ENCODE peak calls at places on chromosome X, in four cellular contexts. K is foreskin fibroblast, I is HFF-Myc, S is BE2C. X is an unnamed sample.

GRCh38 chrX:123121241-123121640 is 62.8 kb upstream of the GRIA3 start:
- DNase-seq in I (no peak), K (peak), S (no peak), X (no peak)

GRCh38 chrX:126820700-126821420 is 1.3 kb downstream of the PRR32 start:
- DNase-seq in I (no peak), S (no peak), K (no peak), X (no peak)

GRCh38 chrX:16743604-16744325 is 24.4 kb downstream of the SYAP1 start:
- DNase-seq in K (peak), I (peak), S (no peak), X (peak)

GRCh38 chrX:148290041-148290440 is 210.4 kb upstream of the AFF2 start:
- DNase-seq in S (no peak), K (no peak), I (no peak), X (no peak)

GRCh38 chrX:39577976-39578962 is 519.5 kb downstream of the BCOR start:
- DNase-seq in I (no peak), K (no peak), S (no peak), X (no peak)

GRCh38 chrX:40418413-40419195 is 162.2 kb upstream of the ATP6AP2 start:
- DNase-seq in I (no peak), K (no peak), S (no peak), X (no peak)

GRCh38 chrX:1153940-1154339 is 58.5 kb downstream of the CRLF2 start:
- DNase-seq in K (no peak), S (no peak), I (peak), X (no peak)

GRCh38 chrX:14941301-14941700 is 68.1 kb downstream of the MOSPD2 start:
- DNase-seq in K (no peak), S (no peak), I (no peak), X (no peak)

GRCh38 chrX:47360423-47361179 is 9.8 kb upstream of the ZNF157 start:
- DNase-seq in I (no peak), K (no peak), S (no peak), X (no peak)

GRCh38 chrX:148609766-148610698 is 109.6 kb downstream of the AFF2 start:
- DNase-seq in S (no peak), K (no peak), I (no peak), X (no peak)

GRCh38 chrX:134548257-134548732 is 88.3 kb downstream of the HPRT1 start:
- DNase-seq in I (no peak), K (no peak), S (no peak), X (no peak)

GRCh38 chrX:15242899-15243555 is 26.9 kb downstream of the ASB9 start:
- DNase-seq in I (peak), K (peak), S (peak), X (peak)

GRCh38 chrX:22060451-22060940 is 28.4 kb downstream of the PHEX start:
- DNase-seq in S (no peak), K (no peak), I (no peak), X (peak)

GRCh38 chrX:153303276-153304262 is 18.0 kb downstream of the PNMA6F start:
- DNase-seq in K (no peak), S (no peak), I (no peak), X (no peak)

GRCh38 chrX:18426004-18426320 is 554 bp downstream of the CDKL5 start:
- DNase-seq in I (no peak), S (peak), K (peak), X (no peak)

GRCh38 chrX:72029473-72030411 is 102.0 kb downstream of the RTL5 start:
- DNase-seq in I (peak), K (peak), S (peak), X (peak)

GRCh38 chrX:40057405-40057804 is 40.4 kb downstream of the BCOR start:
- DNase-seq in K (no peak), I (no peak), S (no peak), X (no peak)

GRCh38 chrX:75303795-75304194 is 29.9 kb downstream of the UPRT start:
- DNase-seq in K (no peak), I (no peak), S (no peak), X (peak)

GRCh38 chrX:139751053-139751452 is 43.1 kb upstream of the MCF2 start:
- DNase-seq in S (no peak), I (no peak), K (no peak), X (no peak)

GRCh38 chrX:143788265-143788664 is 67.7 kb upstream of the SPANXN2 start:
- DNase-seq in S (no peak), K (no peak), I (no peak), X (peak)

GRCh38 chrX:11537141-11537540 is 128.6 kb downstream of the ARHGAP6 start:
- DNase-seq in I (no peak), K (no peak), S (no peak), X (no peak)

GRCh38 chrX:11540532-11541377 is 125.0 kb downstream of the ARHGAP6 start:
- DNase-seq in K (peak), I (no peak), S (no peak), X (peak)

GRCh38 chrX:11546917-11547316 is 118.8 kb downstream of the ARHGAP6 start:
- DNase-seq in I (no peak), S (no peak), K (no peak), X (no peak)

GRCh38 chrX:11543249-11543648 is 122.5 kb downstream of the ARHGAP6 start:
- DNase-seq in S (peak), I (no peak), K (no peak), X (no peak)

DNA sequence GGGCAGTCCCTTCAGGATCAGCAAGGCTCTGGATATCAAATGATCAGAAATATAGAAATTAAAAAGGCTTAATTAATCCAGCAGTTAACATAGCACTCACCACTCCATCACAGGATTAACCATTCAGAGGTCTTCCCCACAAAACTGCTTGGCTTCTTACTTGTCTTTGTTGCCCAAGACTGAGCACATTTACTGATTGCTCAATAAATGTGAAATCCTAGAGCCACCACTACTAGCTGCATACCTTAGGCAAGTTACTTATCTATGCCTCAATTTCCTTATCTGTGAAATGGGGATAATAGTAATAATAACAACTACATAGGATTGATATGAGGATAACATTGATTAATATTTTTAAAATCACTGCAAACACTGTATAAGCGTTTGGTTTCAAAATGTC is 124.2 kb downstream of the ARHGAP6 start:
- DNase-seq in K (peak), S (no peak), I (no peak), X (peak)
- H3K4me3 ChIP-seq in K (no peak), S (no peak), I (no peak), X (no peak)

GRCh38 chrX:13898084-13898483 is 81.2 kb upstream of the GPM6B start:
- DNase-seq in S (peak), I (peak), K (peak), X (peak)
- TF ChIP-seq CTCF in S (peak), I (no peak), K (peak), X (peak)

DNA sequence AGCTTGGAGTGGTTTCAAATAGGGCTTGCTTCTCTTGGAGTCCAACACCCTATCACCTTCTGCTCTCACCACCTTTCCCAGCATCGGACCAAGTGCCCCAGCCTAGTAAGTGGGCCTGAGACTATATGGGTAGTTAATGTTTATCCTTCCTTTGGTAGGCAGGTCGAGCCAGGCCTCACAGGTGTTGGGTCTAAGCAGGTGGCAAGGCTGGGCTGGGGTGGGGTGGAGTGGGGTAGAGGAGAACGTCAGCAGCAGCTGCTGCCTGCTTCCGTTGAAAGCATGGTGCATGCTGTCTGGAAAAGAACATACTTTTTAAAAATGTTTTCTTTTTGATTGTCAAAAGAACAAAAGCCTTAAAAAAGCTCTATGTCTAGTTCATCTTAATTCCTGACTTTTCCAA is 1.3 kb downstream of the DRP2 start:
- DNase-seq in K (no peak), S (no peak), I (no peak), X (no peak)
- H3K4me3 ChIP-seq in K (no peak), S (no peak), I (no peak), X (no peak)

GRCh38 chrX:115912372-115912897 is 258.1 kb upstream of the AGTR2 start:
- DNase-seq in S (no peak), I (no peak), K (no peak), X (peak)
- TF ChIP-seq CTCF in S (peak), I (peak), K (no peak), X (peak)